ENCODE peak calls at places on chromosome 18, in nine cellular contexts. One of them, this sample, is unnamed.
A peak's percentile ranks its signal among the peaks of the same experiment; 100 is the strongest.

GRCh38 chr18:13455960-13456471 is 237.5 kb downstream of the LDLRAD4 start:
- DNase-seq in neural progenitor cell: no peak
- DNase-seq in GM23248: no peak
- DNase-seq in activated naive CD8-positive, alpha-beta T cell treated with anti-CD3 and anti-CD28 coated beads, Interleukin-2, amount 10 ng/mL, durations not matched to agents 7 days and 5 days: peak; percentile 46
- DNase-seq in activated gamma-delta T cell treated with Interleukin-2 at 50 U/mL for 16 hours: no peak
- DNase-seq in activated effector memory CD4-positive, alpha-beta T cell treated with Interleukin-2 at 50 U/mL for 16 hours: peak; percentile 17
- DNase-seq in fibroblast of mammary gland: no peak
- DNase-seq in HuH-7.5: no peak
- DNase-seq in AG09309: no peak
- DNase-seq in this sample: no peak

GRCh38 chr18:33184178-33184577 is 256.3 kb downstream of the CCDC178 start:
- DNase-seq in activated naive CD8-positive, alpha-beta T cell treated with anti-CD3 and anti-CD28 coated beads, Interleukin-2, amount 10 ng/mL, durations not matched to agents 7 days and 5 days: no peak
- DNase-seq in fibroblast of mammary gland: no peak
- DNase-seq in neural progenitor cell: no peak
- DNase-seq in HuH-7.5: no peak
- DNase-seq in activated gamma-delta T cell treated with Interleukin-2 at 50 U/mL for 16 hours: no peak
- DNase-seq in GM23248: no peak
- DNase-seq in AG09309: no peak
- DNase-seq in activated effector memory CD4-positive, alpha-beta T cell treated with Interleukin-2 at 50 U/mL for 16 hours: no peak
- DNase-seq in this sample: no peak

GRCh38 chr18:54684786-54685185 is 93.7 kb downstream of the DYNAP start:
- DNase-seq in HuH-7.5: no peak
- DNase-seq in GM23248: no peak
- DNase-seq in neural progenitor cell: peak; percentile 64
- DNase-seq in AG09309: peak; percentile 20
- DNase-seq in activated naive CD8-positive, alpha-beta T cell treated with anti-CD3 and anti-CD28 coated beads, Interleukin-2, amount 10 ng/mL, durations not matched to agents 7 days and 5 days: no peak
- DNase-seq in fibroblast of mammary gland: peak; percentile 69
- DNase-seq in activated effector memory CD4-positive, alpha-beta T cell treated with Interleukin-2 at 50 U/mL for 16 hours: no peak
- DNase-seq in activated gamma-delta T cell treated with Interleukin-2 at 50 U/mL for 16 hours: no peak
- DNase-seq in this sample: peak; percentile 17

GRCh38 chr18:70082430-70082829 is 123.1 kb downstream of the RTTN start:
- DNase-seq in activated naive CD8-positive, alpha-beta T cell treated with anti-CD3 and anti-CD28 coated beads, Interleukin-2, amount 10 ng/mL, durations not matched to agents 7 days and 5 days: no peak
- DNase-seq in HuH-7.5: no peak
- DNase-seq in GM23248: no peak
- DNase-seq in activated effector memory CD4-positive, alpha-beta T cell treated with Interleukin-2 at 50 U/mL for 16 hours: no peak
- DNase-seq in activated gamma-delta T cell treated with Interleukin-2 at 50 U/mL for 16 hours: no peak
- DNase-seq in fibroblast of mammary gland: no peak
- DNase-seq in AG09309: no peak
- DNase-seq in neural progenitor cell: no peak
- DNase-seq in this sample: no peak

GRCh38 chr18:68666316-68666715 is 48.6 kb downstream of the TMX3 start:
- DNase-seq in fibroblast of mammary gland: peak; percentile 15
- DNase-seq in AG09309: no peak
- DNase-seq in HuH-7.5: no peak
- DNase-seq in activated naive CD8-positive, alpha-beta T cell treated with anti-CD3 and anti-CD28 coated beads, Interleukin-2, amount 10 ng/mL, durations not matched to agents 7 days and 5 days: no peak
- DNase-seq in neural progenitor cell: no peak
- DNase-seq in activated effector memory CD4-positive, alpha-beta T cell treated with Interleukin-2 at 50 U/mL for 16 hours: no peak
- DNase-seq in GM23248: peak; percentile 14
- DNase-seq in activated gamma-delta T cell treated with Interleukin-2 at 50 U/mL for 16 hours: no peak
- DNase-seq in this sample: no peak

GRCh38 chr18:21243041-21243431 is 1.0 kb downstream of the GREB1L start:
- DNase-seq in neural progenitor cell: peak; percentile 42
- DNase-seq in activated effector memory CD4-positive, alpha-beta T cell treated with Interleukin-2 at 50 U/mL for 16 hours: no peak
- DNase-seq in fibroblast of mammary gland: peak; percentile 21
- DNase-seq in activated gamma-delta T cell treated with Interleukin-2 at 50 U/mL for 16 hours: no peak
- DNase-seq in GM23248: peak; percentile 48
- DNase-seq in AG09309: no peak
- DNase-seq in HuH-7.5: peak; percentile 56
- DNase-seq in activated naive CD8-positive, alpha-beta T cell treated with anti-CD3 and anti-CD28 coated beads, Interleukin-2, amount 10 ng/mL, durations not matched to agents 7 days and 5 days: no peak
- DNase-seq in this sample: peak; percentile 51

GRCh38 chr18:55650363-55650870 is 62.4 kb upstream of the TCF4 start:
- DNase-seq in fibroblast of mammary gland: no peak
- DNase-seq in activated gamma-delta T cell treated with Interleukin-2 at 50 U/mL for 16 hours: no peak
- DNase-seq in activated effector memory CD4-positive, alpha-beta T cell treated with Interleukin-2 at 50 U/mL for 16 hours: no peak
- DNase-seq in AG09309: no peak
- DNase-seq in GM23248: peak; percentile 44
- DNase-seq in HuH-7.5: no peak
- DNase-seq in activated naive CD8-positive, alpha-beta T cell treated with anti-CD3 and anti-CD28 coated beads, Interleukin-2, amount 10 ng/mL, durations not matched to agents 7 days and 5 days: no peak
- DNase-seq in neural progenitor cell: no peak
- DNase-seq in this sample: peak; percentile 25

GRCh38 chr18:80233899-80234298 is 13.4 kb downstream of the PARD6G start:
- DNase-seq in neural progenitor cell: no peak
- DNase-seq in HuH-7.5: no peak
- DNase-seq in activated effector memory CD4-positive, alpha-beta T cell treated with Interleukin-2 at 50 U/mL for 16 hours: no peak
- DNase-seq in GM23248: no peak
- DNase-seq in fibroblast of mammary gland: no peak
- DNase-seq in activated gamma-delta T cell treated with Interleukin-2 at 50 U/mL for 16 hours: no peak
- DNase-seq in AG09309: no peak
- DNase-seq in activated naive CD8-positive, alpha-beta T cell treated with anti-CD3 and anti-CD28 coated beads, Interleukin-2, amount 10 ng/mL, durations not matched to agents 7 days and 5 days: no peak
- DNase-seq in this sample: no peak

GRCh38 chr18:59459352-59460059 is 100.4 kb upstream of the LMAN1 start:
- DNase-seq in activated naive CD8-positive, alpha-beta T cell treated with anti-CD3 and anti-CD28 coated beads, Interleukin-2, amount 10 ng/mL, durations not matched to agents 7 days and 5 days: no peak
- DNase-seq in activated effector memory CD4-positive, alpha-beta T cell treated with Interleukin-2 at 50 U/mL for 16 hours: no peak
- DNase-seq in AG09309: peak; percentile 59
- DNase-seq in activated gamma-delta T cell treated with Interleukin-2 at 50 U/mL for 16 hours: no peak
- DNase-seq in HuH-7.5: no peak
- DNase-seq in fibroblast of mammary gland: peak; percentile 74
- DNase-seq in GM23248: peak; percentile 68
- DNase-seq in neural progenitor cell: peak; percentile 22
- DNase-seq in this sample: peak; percentile 63

GRCh38 chr18:24054130-24054529 is 39.6 kb downstream of the TTC39C start:
- DNase-seq in fibroblast of mammary gland: peak; percentile 74
- DNase-seq in activated naive CD8-positive, alpha-beta T cell treated with anti-CD3 and anti-CD28 coated beads, Interleukin-2, amount 10 ng/mL, durations not matched to agents 7 days and 5 days: no peak
- DNase-seq in GM23248: peak; percentile 52
- DNase-seq in HuH-7.5: no peak
- DNase-seq in AG09309: no peak
- DNase-seq in activated effector memory CD4-positive, alpha-beta T cell treated with Interleukin-2 at 50 U/mL for 16 hours: no peak
- DNase-seq in activated gamma-delta T cell treated with Interleukin-2 at 50 U/mL for 16 hours: no peak
- DNase-seq in neural progenitor cell: no peak
- DNase-seq in this sample: peak; percentile 17

GRCh38 chr18:57943723-57944122 is 100.3 kb upstream of the NEDD4L start:
- DNase-seq in activated naive CD8-positive, alpha-beta T cell treated with anti-CD3 and anti-CD28 coated beads, Interleukin-2, amount 10 ng/mL, durations not matched to agents 7 days and 5 days: no peak
- DNase-seq in activated gamma-delta T cell treated with Interleukin-2 at 50 U/mL for 16 hours: no peak
- DNase-seq in fibroblast of mammary gland: peak; percentile 59
- DNase-seq in neural progenitor cell: peak; percentile 14
- DNase-seq in activated effector memory CD4-positive, alpha-beta T cell treated with Interleukin-2 at 50 U/mL for 16 hours: no peak
- DNase-seq in HuH-7.5: no peak
- DNase-seq in AG09309: no peak
- DNase-seq in GM23248: peak; percentile 40
- DNase-seq in this sample: peak; percentile 72